ENCODE peak calls at places on chromosome 16, in four cellular contexts. W is NCI-H345, L is DMS153, V is NCI-H774. C is an unnamed sample.

GRCh38 chr16:58127634-58128033 is 1.5 kb downstream of the CFAP20 start:
- DNase-seq in W (no peak), L (no peak), V (no peak), C (no peak)

GRCh38 chr16:57735755-57736418 is at the start of gene KATNB1:
- DNase-seq in W (no peak), L (no peak), V (no peak), C (no peak)

GRCh38 chr16:5001986-5002385 is 31.7 kb downstream of the NAGPA start:
- DNase-seq in W (no peak), L (no peak), V (no peak), C (no peak)

GRCh38 chr16:3963203-3963602 is 82.7 kb upstream of the CREBBP start:
- DNase-seq in W (no peak), L (peak; percentile 51), V (no peak), C (no peak)

GRCh38 chr16:23288726-23289512 is 13.2 kb upstream of the SCNN1B start:
- DNase-seq in W (no peak), L (no peak), V (no peak), C (no peak)

GRCh38 chr16:57303910-57304168 is 19.4 kb upstream of the PLLP start:
- DNase-seq in W (no peak), L (no peak), V (no peak), C (no peak)

GRCh38 chr16:46757339-46758050 is 9.4 kb upstream of the MYLK3 start:
- DNase-seq in W (peak; percentile 55), L (no peak), V (no peak), C (no peak)

GRCh38 chr16:11236855-11237254 is 19.1 kb downstream of the SOCS1 start:
- DNase-seq in W (no peak), L (no peak), V (no peak), C (no peak)

GRCh38 chr16:2187212-2187611 is 9.2 kb downstream of the CASKIN1 start:
- DNase-seq in W (no peak), L (no peak), V (no peak), C (no peak)

GRCh38 chr16:590165-590874 is 454 bp downstream of the RAB40C start:
- DNase-seq in W (no peak), L (no peak), V (no peak), C (no peak)

GRCh38 chr16:648786-649589 is at the start of gene WDR90:
- DNase-seq in W (peak; percentile 95), L (peak; percentile 84), V (peak; percentile 84), C (peak; percentile 50)

GRCh38 chr16:12050361-12050760 is 73.8 kb downstream of the SNX29 start:
- DNase-seq in W (no peak), L (no peak), V (no peak), C (no peak)

GRCh38 chr16:35745191-35745590 is 2285.8 kb downstream of the TP53TG3F start:
- DNase-seq in W (no peak), L (no peak), V (no peak), C (no peak)

GRCh38 chr16:50440991-50441390 is 72.2 kb upstream of the BRD7 start:
- DNase-seq in W (no peak), L (no peak), V (no peak), C (no peak)

GRCh38 chr16:84391151-84391873 is 23.0 kb downstream of the ATP2C2 start:
- DNase-seq in W (no peak), L (no peak), V (no peak), C (no peak)

GRCh38 chr16:82979406-82980111 is 352.8 kb downstream of the CDH13 start:
- DNase-seq in W (no peak), L (no peak), V (no peak), C (no peak)

GRCh38 chr16:68490829-68491575 is 42.7 kb upstream of the SMPD3 start:
- DNase-seq in W (peak; percentile 56), L (peak; percentile 76), V (peak; percentile 8), C (no peak)

GRCh38 chr16:53022374-53022773 is 30.3 kb downstream of the CHD9NB start:
- DNase-seq in W (peak; percentile 40), L (peak; percentile 28), V (peak; percentile 43), C (peak; percentile 13)

GRCh38 chr16:24689128-24689527 is 40.3 kb upstream of the TNRC6A start:
- DNase-seq in W (no peak), L (no peak), V (no peak), C (peak; percentile 21)

GRCh38 chr16:52634528-52634927 is 87.6 kb upstream of the TOX3 start:
- DNase-seq in W (peak; percentile 36), L (no peak), V (no peak), C (no peak)

GRCh38 chr16:75264531-75264998 is 13.1 kb upstream of the BCAR1 start:
- DNase-seq in W (no peak), L (no peak), V (no peak), C (no peak)

C was measured in smooth muscle cell of the brain vasculature.